ENCODE peak calls at places on chromosomes 3 and 15, in eight cellular contexts. T is HCT116, E is GM23248, N is OCI-LY7, J is hepatocyte, Z is GM23338, G is PC-3, K is MM.1S. V is an unnamed sample.

GRCh38 chr3:162973518-162973917 is 1476.9 kb downstream of the OTOL1 start:
- DNase-seq in T (no peak), E (no peak), N (no peak), J (no peak), Z (no peak), G (no peak), K (peak; percentile 59), V (no peak)

GRCh38 chr3:116579843-116580242 is 129.7 kb upstream of the TUSC7 start:
- DNase-seq in T (no peak), E (peak; percentile 36), N (no peak), J (peak; percentile 18), Z (peak; percentile 45), G (no peak), K (no peak), V (no peak)

GRCh38 chr3:151299006-151299405 is 17.6 kb downstream of the GPR87 start:
- DNase-seq in T (no peak), E (no peak), N (no peak), J (no peak), Z (no peak), G (no peak), K (no peak), V (no peak)

GRCh38 chr3:141486735-141487418 is at the start of gene RASA2:
- DNase-seq in T (peak; percentile 66), E (peak; percentile 92), N (peak; percentile 87), J (peak; percentile 92), Z (peak; percentile 89), G (peak; percentile 65), K (peak; percentile 82), V (peak; percentile 96)

GRCh38 chr3:141878812-141879211 is 2.4 kb downstream of the ATP1B3 start:
- DNase-seq in T (no peak), E (peak; percentile 53), N (no peak), J (peak; percentile 10), Z (no peak), G (no peak), K (no peak), V (peak; percentile 34)

GRCh38 chr15:90165659-90166489 is 35.3 kb upstream of the SEMA4B start:
- DNase-seq in T (peak; percentile 98), E (peak; percentile 99), N (no peak), J (peak; percentile 95), Z (no peak), G (peak; percentile 99), K (no peak), V (peak; percentile 42)

GRCh38 chr3:171829841-171830559 is 13.1 kb upstream of the TMEM212 start:
- DNase-seq in T (no peak), E (peak; percentile 88), N (peak; percentile 4), J (peak; percentile 85), Z (peak; percentile 86), G (peak; percentile 79), K (peak; percentile 36), V (peak; percentile 59)

GRCh38 chr3:191220908-191221307 is 21.9 kb downstream of the OSTN start:
- DNase-seq in T (peak; percentile 12), E (no peak), N (peak; percentile 24), J (no peak), Z (peak; percentile 47), G (peak; percentile 45), K (no peak), V (no peak)

GRCh38 chr3:129036234-129037092 is 24.1 kb upstream of the GP9 start:
- DNase-seq in T (no peak), E (no peak), N (no peak), J (no peak), Z (no peak), G (no peak), K (no peak), V (no peak)

GRCh38 chr15:64216722-64217428 is 54.1 kb upstream of the PPIB start:
- DNase-seq in T (no peak), E (peak; percentile 36), N (no peak), J (peak; percentile 41), Z (no peak), G (no peak), K (no peak), V (peak; percentile 37)

GRCh38 chr3:178987745-178988144 is 83.9 kb downstream of the ZMAT3 start:
- DNase-seq in T (no peak), E (no peak), N (no peak), J (no peak), Z (no peak), G (no peak), K (no peak), V (no peak)

GRCh38 chr3:43307226-43307625 is 20.9 kb downstream of the SNRK start:
- DNase-seq in T (no peak), E (no peak), N (no peak), J (no peak), Z (no peak), G (no peak), K (no peak), V (no peak)

GRCh38 chr15:59991919-59992318 is 12.2 kb upstream of the FOXB1 start:
- DNase-seq in T (no peak), E (no peak), N (no peak), J (no peak), Z (no peak), G (no peak), K (no peak), V (no peak)

GRCh38 chr3:156429125-156429524 is 125.8 kb downstream of the SSR3 start:
- DNase-seq in T (no peak), E (no peak), N (no peak), J (no peak), Z (no peak), G (no peak), K (no peak), V (no peak)

GRCh38 chr3:78645628-78646310 is 1122.0 kb downstream of the ROBO1 start:
- DNase-seq in T (peak; percentile 28), E (peak; percentile 81), N (peak; percentile 56), J (peak; percentile 87), Z (peak; percentile 91), G (peak; percentile 93), K (peak; percentile 79), V (peak; percentile 36)

GRCh38 chr15:77327168-77327567 is 92.7 kb downstream of the PEAK1 start:
- DNase-seq in T (no peak), E (peak; percentile 37), N (no peak), J (no peak), Z (no peak), G (no peak), K (no peak), V (no peak)
- TF ChIP-seq EZH2phosphoT487 in T (no peak), E (no peak), N (no peak), J (no peak), Z (no peak), G (no peak), K (no peak), V (no peak)

GRCh38 chr15:25415217-25415616 is 23.6 kb downstream of the UBE3A start:
- DNase-seq in T (no peak), E (no peak), N (no peak), J (no peak), Z (no peak), G (no peak), K (no peak), V (no peak)

GRCh38 chr15:25415707-25416106 is 23.1 kb downstream of the UBE3A start:
- DNase-seq in T (no peak), E (no peak), N (no peak), J (no peak), Z (no peak), G (no peak), K (no peak), V (no peak)

GRCh38 chr15:25416693-25417092 is 22.1 kb downstream of the UBE3A start:
- DNase-seq in T (no peak), E (no peak), N (peak; percentile 31), J (no peak), Z (no peak), G (no peak), K (peak; percentile 51), V (no peak)

GRCh38 chr15:25418202-25418601 is 20.6 kb downstream of the UBE3A start:
- DNase-seq in T (no peak), E (no peak), N (peak; percentile 39), J (no peak), Z (no peak), G (no peak), K (peak; percentile 61), V (no peak)

GRCh38 chr15:25417604-25418003 is 21.2 kb downstream of the UBE3A start:
- DNase-seq in T (no peak), E (no peak), N (no peak), J (no peak), Z (no peak), G (no peak), K (no peak), V (no peak)
- H3K9me2 ChIP-seq in T (no peaks in the 10 kb centered on the region), E (no peaks in the 10 kb centered on the region), N (no peaks in the 10 kb centered on the region), J (no peaks in the 10 kb centered on the region), Z (no peaks in the 10 kb centered on the region), G (no peaks in the 10 kb centered on the region), K (no peaks in the 10 kb centered on the region), V (no peaks in the 10 kb centered on the region)

GRCh38 chr15:43285609-43286037 is 18.9 kb upstream of the TGM5 start:
- DNase-seq in T (peak; percentile 56), E (peak; percentile 74), N (peak; percentile 79), J (peak; percentile 84), Z (peak; percentile 87), G (peak; percentile 89), K (peak; percentile 75), V (peak; percentile 80)
- TF ChIP-seq EZH2phosphoT487 in T (no peak), E (no peak), N (no peak), J (no peak), Z (no peak), G (no peak), K (no peak), V (no peak)

DNA sequence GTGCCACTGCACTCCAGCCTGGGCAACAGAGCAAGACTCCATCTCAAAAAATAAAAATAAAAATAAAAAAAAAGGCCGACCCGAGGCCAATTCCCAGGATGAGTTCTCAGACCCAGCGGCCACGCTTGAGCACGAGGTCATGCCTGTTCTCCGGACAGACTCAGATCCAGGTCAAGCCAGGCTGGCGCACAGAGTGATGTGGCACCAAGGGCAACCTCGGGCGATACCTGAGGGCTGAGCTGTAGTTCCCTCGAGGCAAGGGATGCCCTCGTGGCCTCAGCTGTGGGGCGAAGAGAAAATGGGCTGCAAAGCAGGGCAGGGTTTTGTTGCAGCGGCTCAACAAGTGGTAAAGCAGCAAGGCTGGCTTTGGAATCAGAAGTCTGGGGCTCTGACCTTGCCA is 77.3 kb downstream of the C3orf70 start:
- DNase-seq in T (no peak), E (no peak), N (no peak), J (no peak), Z (no peak), G (no peak), K (no peak), V (no peak)
- H3K9me2 ChIP-seq in T (no peaks in the 10 kb centered on the region), E (no peaks in the 10 kb centered on the region), N (no peaks in the 10 kb centered on the region), J (no peaks in the 10 kb centered on the region), Z (no peaks in the 10 kb centered on the region), G (no peaks in the 10 kb centered on the region), K (no peaks in the 10 kb centered on the region), V (no peaks in the 10 kb centered on the region)

GRCh38 chr3:100563652-100564215 is 45.7 kb upstream of the ADGRG7 start:
- DNase-seq in T (no peak), E (no peak), N (no peak), J (no peak), Z (no peak), G (no peak), K (no peak), V (no peak)
- TF ChIP-seq EZH2phosphoT487 in T (no peak), E (no peak), N (no peak), J (no peak), Z (no peak), G (no peak), K (no peak), V (no peak)

GRCh38 chr3:187328691-187329090 is 37.2 kb upstream of the MASP1 start:
- DNase-seq in T (no peak), E (no peak), N (no peak), J (no peak), Z (no peak), G (no peak), K (no peak), V (no peak)
- H3K9me2 ChIP-seq in T (no peaks in the 10 kb centered on the region), E (no peaks in the 10 kb centered on the region), N (no peaks in the 10 kb centered on the region), J (no peaks in the 10 kb centered on the region), Z (peaks cover 22% of the 10 kb centered on the region), G (no peaks in the 10 kb centered on the region), K (no peaks in the 10 kb centered on the region), V (no peaks in the 10 kb centered on the region)

GRCh38 chr15:57387644-57388076 is 11.4 kb downstream of the CGNL1 start:
- DNase-seq in T (no peak), E (no peak), N (no peak), J (no peak), Z (peak; percentile 79), G (no peak), K (no peak), V (no peak)
- TF ChIP-seq EZH2phosphoT487 in T (no peak), E (no peak), N (no peak), J (no peak), Z (no peak), G (no peak), K (no peak), V (no peak)

V was measured in SK-N-SH.